ENCODE peak calls at places on chromosomes 6 and 20, in ten cellular contexts. Y, U, A, X, H, K, D, O, S and M are unnamed samples.

GRCh38 chr20:438581-439469 is 23.5 kb downstream of the TBC1D20 start:
- DNase-seq in U (no peak), S (no peak), K (no peak), H (no peak), A (no peak), Y (no peak), O (no peak), D (no peak), X (no peak), M (no peak)

GRCh38 chr6:129536271-129536670 is 173.7 kb downstream of the ARHGAP18 start:
- DNase-seq in O (no peak), D (no peak), K (no peak), Y (no peak), H (no peak), S (no peak), A (no peak), U (no peak), X (no peak), M (no peak)

GRCh38 chr6:35438378-35438777 is 13.8 kb upstream of the FANCE start:
- DNase-seq in U (no peak), A (no peak), O (no peak), S (no peak), K (no peak), X (no peak), H (no peak), D (no peak), Y (no peak), M (no peak)

GRCh38 chr20:2348336-2348735 is 32.4 kb upstream of the TGM6 start:
- DNase-seq in K (no peak), A (no peak), O (no peak), S (no peak), D (no peak), X (no peak), Y (no peak), H (no peak), U (no peak), M (no peak)

GRCh38 chr6:14476793-14477531 is 359.4 kb downstream of the CD83 start:
- DNase-seq in U (no peak), Y (no peak), O (peak; percentile 64), K (peak; percentile 97), S (no peak), D (peak; percentile 39), H (no peak), X (no peak), A (peak; percentile 33), M (peak; percentile 86)

GRCh38 chr20:665276-665675 is 10.3 kb downstream of the SCRT2 start:
- DNase-seq in K (no peak), U (no peak), O (no peak), X (no peak), A (no peak), D (no peak), Y (no peak), H (no peak), S (no peak), M (no peak)

GRCh38 chr6:144899161-144899560 is 614.0 kb downstream of the UTRN start:
- DNase-seq in H (no peak), Y (no peak), O (no peak), D (no peak), K (peak; percentile 83), X (no peak), A (no peak), S (no peak), U (no peak), M (no peak)

GRCh38 chr6:37321516-37321915 is 32.3 kb upstream of the RNF8 start:
- DNase-seq in D (no peak), X (no peak), K (no peak), Y (no peak), O (no peak), H (no peak), U (no peak), A (no peak), S (no peak), M (no peak)

GRCh38 chr6:30495993-30496392 is 6.7 kb downstream of the HLA-E start:
- DNase-seq in D (no peak), A (no peak), X (no peak), S (no peak), H (no peak), Y (no peak), O (no peak), K (no peak), U (no peak), M (no peak)

GRCh38 chr6:54315692-54316091 is 7.5 kb downstream of the TINAG start:
- DNase-seq in K (no peak), H (no peak), O (no peak), D (no peak), U (no peak), Y (no peak), A (no peak), X (no peak), S (no peak), M (no peak)

GRCh38 chr6:31113861-31114539 is 600 bp upstream of the PSORS1C1 start:
- DNase-seq in H (no peak), A (no peak), Y (no peak), X (no peak), S (no peak), K (peak; percentile 95), D (peak; percentile 58), O (no peak), U (no peak), M (no peak)

GRCh38 chr20:41177636-41178035 is 40.3 kb downstream of the PLCG1 start:
- DNase-seq in U (no peak), A (no peak), D (peak; percentile 64), O (no peak), X (peak; percentile 81), H (peak; percentile 65), K (peak; percentile 93), S (peak; percentile 8), Y (peak; percentile 34), M (peak; percentile 63)

GRCh38 chr20:37407117-37407566 is 61.2 kb downstream of the SRC start:
- DNase-seq in Y (no peak), O (no peak), X (no peak), H (peak; percentile 20), U (no peak), S (no peak), A (no peak), D (no peak), K (peak; percentile 21), M (no peak)

GRCh38 chr6:36547646-36548400 is 544 bp upstream of the STK38 start:
- DNase-seq in S (no peak), K (no peak), X (no peak), O (no peak), Y (no peak), A (no peak), H (no peak), U (no peak), D (no peak), M (no peak)

GRCh38 chr6:42190784-42191183 is 4.0 kb downstream of the GUCA1B start:
- DNase-seq in D (no peak), A (no peak), K (peak; percentile 58), X (peak; percentile 75), O (no peak), U (no peak), H (no peak), Y (no peak), S (no peak), M (no peak)

GRCh38 chr6:113651120-113651519 is 206.0 kb upstream of the MARCKS start:
- DNase-seq in D (no peak), X (no peak), O (no peak), H (no peak), U (no peak), A (peak; percentile 62), Y (peak; percentile 67), K (no peak), S (no peak), M (no peak)

GRCh38 chr20:33789109-33789857 is 21.9 kb upstream of the CHMP4B start:
- DNase-seq in D (peak; percentile 87), Y (no peak), K (peak; percentile 95), H (peak; percentile 98), O (peak; percentile 95), X (peak; percentile 98), S (peak; percentile 98), U (peak; percentile 83), A (no peak), M (peak; percentile 96)

GRCh38 chr6:159298840-159299239 is 129.6 kb downstream of the FNDC1 start:
- DNase-seq in K (no peak), U (no peak), X (no peak), A (no peak), Y (no peak), S (no peak), O (no peak), H (no peak), D (no peak), M (no peak)
- TF ChIP-seq CTCF in K (no peak), U (peak; percentile 29), X (no peak), A (no peak), Y (no peak), S (peak; percentile 29), O (no peak), H (no peak), D (no peak), M (no peak)

GRCh38 chr6:7139835-7140470 is 32.2 kb downstream of the RREB1 start:
- DNase-seq in D (no peak), A (no peak), H (no peak), X (no peak), Y (no peak), K (no peak), O (no peak), U (peak; percentile 97), S (no peak), M (no peak)

GRCh38 chr6:7138921-7139358 is 31.2 kb downstream of the RREB1 start:
- DNase-seq in X (no peak), U (peak; percentile 98), A (no peak), S (peak; percentile 37), Y (no peak), H (no peak), O (peak; percentile 85), K (no peak), D (peak; percentile 63), M (no peak)

GRCh38 chr6:7137335-7138106 is 29.8 kb downstream of the RREB1 start:
- DNase-seq in Y (no peak), X (no peak), K (peak; percentile 54), A (peak; percentile 59), S (no peak), U (no peak), O (peak; percentile 69), D (no peak), H (no peak), M (no peak)

GRCh38 chr6:7136859-7137334 is 29.1 kb downstream of the RREB1 start:
- DNase-seq in S (no peak), A (no peak), O (no peak), H (no peak), U (no peak), X (no peak), K (no peak), Y (no peak), D (no peak), M (no peak)

GRCh38 chr6:7138111-7138510 is 30.4 kb downstream of the RREB1 start:
- DNase-seq in O (no peak), S (no peak), K (no peak), D (no peak), X (no peak), Y (no peak), A (no peak), H (no peak), U (no peak), M (no peak)
- H3K4me3 ChIP-seq in O (no peak overlapping the region), S (no peak overlapping the region), K (peak overlapping the region; percentile 9), D (no peak overlapping the region), X (no peak overlapping the region), Y (no peak overlapping the region), A (peak overlapping the region; percentile 27), H (no peak overlapping the region), U (no peak overlapping the region), M (no peak overlapping the region)

GRCh38 chr20:10316582-10316981 is 98.0 kb downstream of the SNAP25 start:
- DNase-seq in D (no peak), A (no peak), S (peak; percentile 22), U (peak; percentile 78), O (no peak), H (no peak), Y (no peak), X (no peak), K (no peak), M (no peak)
- TF ChIP-seq CTCF in D (no peak), A (peak; percentile 42), S (no peak), U (peak; percentile 93), O (no peak), H (peak; percentile 44), Y (no peak), X (peak; percentile 21), K (no peak), M (peak; percentile 63)

GRCh38 chr6:157211603-157212455 is 111.5 kb downstream of the TMEM242 start:
- DNase-seq in H (no peak), A (no peak), K (no peak), Y (peak; percentile 17), U (no peak), D (no peak), X (no peak), S (no peak), O (peak; percentile 15), M (no peak)
- H3K4me3 ChIP-seq in H (no peak overlapping the region), A (no peak overlapping the region), K (no peak overlapping the region), Y (no peak overlapping the region), U (no peak overlapping the region), D (no peak overlapping the region), X (no peak overlapping the region), S (no peak overlapping the region), O (no peak overlapping the region), M (no peak overlapping the region)